ENCODE peak calls at places on chromosomes 3 and 15, in seven cellular contexts. One of them, this sample, is unnamed.

GRCh38 chr3:148697311-148698189 is at the start of gene AGTR1:
- DNase-seq in HL-60: no peak
- DNase-seq in naive thymus-derived CD8-positive, alpha-beta T cell: no peak
- DNase-seq in GM13977: no peak
- DNase-seq in HEK293T: peak
- DNase-seq in nephron progenitor cell: peak
- DNase-seq in NCI-H510A treated with DMSO at 0.1 percent for 48 hours: peak
- DNase-seq in this sample: no peak

GRCh38 chr3:119643528-119643927 is 16.9 kb downstream of the POPDC2 start:
- DNase-seq in HL-60: no peak
- DNase-seq in naive thymus-derived CD8-positive, alpha-beta T cell: no peak
- DNase-seq in GM13977: no peak
- DNase-seq in HEK293T: no peak
- DNase-seq in nephron progenitor cell: no peak
- DNase-seq in NCI-H510A treated with DMSO at 0.1 percent for 48 hours: no peak
- DNase-seq in this sample: no peak

GRCh38 chr3:175208316-175208715 is 349.2 kb downstream of the NAALADL2 start:
- DNase-seq in HL-60: no peak
- DNase-seq in naive thymus-derived CD8-positive, alpha-beta T cell: no peak
- DNase-seq in GM13977: no peak
- DNase-seq in HEK293T: no peak
- DNase-seq in nephron progenitor cell: no peak
- DNase-seq in NCI-H510A treated with DMSO at 0.1 percent for 48 hours: peak
- DNase-seq in this sample: no peak

GRCh38 chr3:21750291-21750690 is 719 bp downstream of the ZNF385D start:
- DNase-seq in HL-60: no peak
- DNase-seq in naive thymus-derived CD8-positive, alpha-beta T cell: no peak
- DNase-seq in GM13977: no peak
- DNase-seq in HEK293T: no peak
- DNase-seq in nephron progenitor cell: no peak
- DNase-seq in NCI-H510A treated with DMSO at 0.1 percent for 48 hours: no peak
- DNase-seq in this sample: no peak

GRCh38 chr3:170799009-170799408 is 71.0 kb downstream of the RPL22L1 start:
- DNase-seq in HL-60: no peak
- DNase-seq in naive thymus-derived CD8-positive, alpha-beta T cell: no peak
- DNase-seq in GM13977: no peak
- DNase-seq in HEK293T: no peak
- DNase-seq in nephron progenitor cell: no peak
- DNase-seq in NCI-H510A treated with DMSO at 0.1 percent for 48 hours: no peak
- DNase-seq in this sample: no peak

GRCh38 chr3:169886671-169887070 is 16.9 kb upstream of the LRRC31 start:
- DNase-seq in HL-60: no peak
- DNase-seq in naive thymus-derived CD8-positive, alpha-beta T cell: no peak
- DNase-seq in GM13977: no peak
- DNase-seq in HEK293T: no peak
- DNase-seq in nephron progenitor cell: no peak
- DNase-seq in NCI-H510A treated with DMSO at 0.1 percent for 48 hours: no peak
- DNase-seq in this sample: no peak

GRCh38 chr3:71725279-71725991 is at the start of gene EIF4E3:
- DNase-seq in HL-60: no peak
- DNase-seq in naive thymus-derived CD8-positive, alpha-beta T cell: peak
- DNase-seq in GM13977: peak
- DNase-seq in HEK293T: peak
- DNase-seq in nephron progenitor cell: no peak
- DNase-seq in NCI-H510A treated with DMSO at 0.1 percent for 48 hours: no peak
- DNase-seq in this sample: peak

GRCh38 chr15:63972801-63973200 is 73.5 kb downstream of the DAPK2 start:
- DNase-seq in HL-60: no peak
- DNase-seq in naive thymus-derived CD8-positive, alpha-beta T cell: no peak
- DNase-seq in GM13977: no peak
- DNase-seq in HEK293T: no peak
- DNase-seq in nephron progenitor cell: no peak
- DNase-seq in NCI-H510A treated with DMSO at 0.1 percent for 48 hours: no peak
- DNase-seq in this sample: no peak

GRCh38 chr15:70248116-70249025 is 150.7 kb upstream of the TLE3 start:
- DNase-seq in HL-60: no peak
- DNase-seq in naive thymus-derived CD8-positive, alpha-beta T cell: no peak
- DNase-seq in GM13977: no peak
- DNase-seq in HEK293T: peak
- DNase-seq in nephron progenitor cell: peak
- DNase-seq in NCI-H510A treated with DMSO at 0.1 percent for 48 hours: peak
- DNase-seq in this sample: peak

This sample was measured in chondrocyte.